ENCODE peak calls at places on chromosomes 7 and 10, in five cellular contexts. Q, Y, F, C and X are unnamed samples.

GRCh38 chr10:72257051-72257892 is 16.5 kb upstream of the DDIT4 start:
- DNase-seq in Q (no peak), Y (peak), F (no peak), C (no peak), X (no peak)

GRCh38 chr10:66925896-66926719 is at the start of gene LRRTM3:
- DNase-seq in Q (peak), Y (peak), F (peak), C (no peak), X (no peak)

GRCh38 chr10:72020914-72021754 is 56.9 kb downstream of the CHST3 start:
- DNase-seq in Q (no peak), Y (no peak), F (no peak), C (no peak), X (no peak)

GRCh38 chr7:97118306-97118917 is 914 bp downstream of the SDHAF3 start:
- DNase-seq in Q (no peak), Y (no peak), F (no peak), C (no peak), X (no peak)

GRCh38 chr10:6504296-6504695 is 75.8 kb downstream of the PRKCQ start:
- DNase-seq in Q (no peak), Y (no peak), F (no peak), C (no peak), X (no peak)

GRCh38 chr7:3559178-3559765 is 258.2 kb downstream of the SDK1 start:
- DNase-seq in Q (no peak), Y (no peak), F (no peak), C (no peak), X (no peak)

GRCh38 chr10:24360286-24361127 is 151.6 kb downstream of the KIAA1217 start:
- DNase-seq in Q (peak), Y (no peak), F (peak), C (peak), X (no peak)

GRCh38 chr10:76432274-76433012 is 1001.0 kb downstream of the LRMDA start:
- DNase-seq in Q (no peak), Y (peak), F (no peak), C (no peak), X (peak)

GRCh38 chr10:123857616-123858015 is 34.0 kb downstream of the CPXM2 start:
- DNase-seq in Q (no peak), Y (no peak), F (no peak), C (no peak), X (no peak)

GRCh38 chr7:131654668-131655326 is 98.4 kb upstream of the PODXL start:
- DNase-seq in Q (peak), Y (peak), F (peak), C (peak), X (peak)

GRCh38 chr7:111486472-111487142 is 75.7 kb downstream of the IMMP2L start:
- DNase-seq in Q (no peak), Y (no peak), F (no peak), C (no peak), X (no peak)

GRCh38 chr7:39613577-39613976 is 9.8 kb upstream of the RALA start:
- DNase-seq in Q (no peak), Y (no peak), F (no peak), C (no peak), X (no peak)

GRCh38 chr10:123967626-123968243 is 76.1 kb upstream of the CPXM2 start:
- DNase-seq in Q (peak), Y (peak), F (peak), C (peak), X (no peak)

GRCh38 chr7:28626629-28627262 is 214.4 kb downstream of the CREB5 start:
- DNase-seq in Q (no peak), Y (no peak), F (no peak), C (no peak), X (no peak)

GRCh38 chr10:119776536-119776935 is 50.7 kb downstream of the INPP5F start:
- DNase-seq in Q (no peak), Y (no peak), F (no peak), C (no peak), X (no peak)

GRCh38 chr7:105439174-105439893 is 50.6 kb upstream of the SRPK2 start:
- DNase-seq in Q (no peak), Y (no peak), F (no peak), C (no peak), X (no peak)

GRCh38 chr7:44244282-44244681 is 43.5 kb downstream of the YKT6 start:
- DNase-seq in Q (no peak), Y (no peak), F (no peak), C (no peak), X (no peak)

GRCh38 chr10:484441-484924 is 205.0 kb downstream of the DIP2C start:
- DNase-seq in Q (no peak), Y (no peak), F (no peak), C (no peak), X (peak)

GRCh38 chr7:155759740-155760430 is 52.4 kb downstream of the SHH start:
- DNase-seq in Q (no peak), Y (no peak), F (no peak), C (no peak), X (no peak)

GRCh38 chr7:47610506-47611044 is 28.7 kb upstream of the TNS3 start:
- DNase-seq in Q (no peak), Y (no peak), F (no peak), C (no peak), X (no peak)

GRCh38 chr7:21412291-21412896 is 15.5 kb upstream of the SP4 start:
- DNase-seq in Q (no peak), Y (no peak), F (no peak), C (no peak), X (no peak)

GRCh38 chr7:94394399-94395140 is at the start of gene COL1A2:
- DNase-seq in Q (no peak), Y (peak), F (peak), C (peak), X (peak)

GRCh38 chr7:139457153-139457946 is 26.1 kb downstream of the KLRG2 start:
- DNase-seq in Q (no peak), Y (no peak), F (no peak), C (no peak), X (no peak)

GRCh38 chr10:112811741-112812551 is 138.1 kb upstream of the TCF7L2 start:
- DNase-seq in Q (no peak), Y (no peak), F (no peak), C (peak), X (peak)
- TF ChIP-seq CTCF in Q (no peak), Y (no peak), F (peak), C (no peak), X (no peak)

DNA sequence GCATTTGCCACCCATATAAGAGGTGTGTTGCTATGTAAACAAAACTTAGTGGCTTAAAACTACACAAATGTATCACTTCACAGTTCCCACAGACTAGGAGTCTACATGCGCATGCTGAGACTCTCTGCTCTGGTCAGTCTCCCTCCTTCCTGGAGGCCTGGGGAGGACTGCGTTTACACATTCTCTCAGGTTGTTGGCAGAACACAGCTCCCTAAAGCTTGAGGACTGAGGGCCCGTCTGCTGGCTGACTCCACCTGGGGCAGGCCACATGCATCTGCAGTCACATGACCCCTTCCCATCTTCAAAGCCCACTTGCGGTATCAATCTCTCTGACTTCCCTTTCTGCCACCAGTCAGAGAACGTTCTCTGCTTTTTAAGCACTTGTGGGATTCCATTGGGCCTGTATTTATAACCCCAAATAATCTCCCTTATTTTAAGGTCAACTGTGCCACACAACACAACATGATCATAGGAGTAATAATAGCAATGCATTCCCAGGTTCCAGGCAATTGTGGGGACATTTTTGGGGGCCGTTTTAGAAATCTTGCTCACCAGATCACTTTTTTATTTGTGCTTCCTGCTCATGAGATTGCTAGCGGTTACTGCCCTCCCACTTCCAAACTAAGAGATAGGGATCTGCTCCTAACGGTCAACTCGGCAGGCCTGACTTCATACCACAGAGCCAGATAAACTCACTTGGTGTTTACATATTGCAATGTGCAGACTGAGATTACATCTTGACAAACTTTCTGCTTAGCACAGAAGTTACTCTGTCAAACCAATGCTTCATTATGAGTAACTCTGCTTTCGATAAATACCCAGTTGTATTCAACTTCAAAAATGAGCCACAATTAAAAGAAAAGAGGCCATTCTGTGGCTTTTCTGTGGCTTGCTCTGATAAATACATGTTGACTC is 96.3 kb downstream of the ALOX5 start:
- DNase-seq in Q (no peak), Y (no peak), F (no peak), C (no peak), X (no peak)
- H3K27ac ChIP-seq in Q (peak), Y (no peak), F (peak), C (peak), X (no peak)

DNA sequence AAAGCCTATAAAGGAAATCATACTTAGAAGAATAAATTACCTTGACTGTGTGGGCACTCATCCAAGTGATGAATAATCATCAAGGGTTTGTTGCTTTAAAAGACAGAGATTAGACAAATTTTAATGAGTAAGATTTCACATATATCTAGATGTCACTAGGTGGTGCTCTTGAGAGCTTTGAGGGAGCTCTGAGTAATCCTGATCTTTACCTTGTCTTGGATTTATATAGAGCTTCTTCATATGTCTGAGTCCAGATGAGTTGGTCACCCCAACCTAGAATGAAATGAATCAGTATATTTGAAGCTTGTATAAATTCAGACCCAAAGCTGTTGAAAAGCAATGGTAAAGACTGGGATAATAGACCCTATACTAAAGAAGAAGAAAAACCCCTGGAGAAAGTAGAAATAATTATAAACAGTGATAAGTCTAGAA is 3.7 kb downstream of the AGR2 start:
- DNase-seq in Q (no peak), Y (no peak), F (no peak), C (no peak), X (no peak)
- TF ChIP-seq CTCF in Q (peak), Y (peak), F (peak), C (peak), X (no peak)

GRCh38 chr7:142385528-142386340 is 127.9 kb upstream of the PRSS58 start:
- DNase-seq in Q (no peak), Y (no peak), F (no peak), C (no peak), X (no peak)
- H3K27ac ChIP-seq in Q (peak), Y (no peak), F (no peak), C (no peak), X (no peak)

DNA sequence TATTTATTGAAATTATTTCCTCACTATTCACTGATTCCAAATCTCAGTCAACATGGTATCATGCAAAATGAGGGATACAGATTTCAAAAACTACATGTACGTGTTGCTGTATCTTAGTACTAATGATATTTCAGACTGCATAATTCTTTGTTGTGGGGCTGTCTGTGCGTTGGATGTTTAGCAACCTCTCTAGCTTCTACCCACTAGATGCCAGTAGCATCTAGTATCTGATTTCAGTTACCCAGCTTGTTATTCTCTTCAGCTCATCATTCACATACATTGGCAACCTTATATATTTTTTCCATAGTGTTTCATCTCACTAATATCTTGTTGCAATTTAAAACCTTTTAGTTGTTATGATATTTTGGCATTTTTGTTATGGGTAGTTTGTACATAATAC is 22.5 kb upstream of the WASL start:
- DNase-seq in Q (no peak), Y (no peak), F (no peak), C (no peak), X (no peak)
- TF ChIP-seq CTCF in Q (no peak), Y (no peak), F (no peak), C (no peak), X (no peak)

GRCh38 chr10:12409171-12409570 is 59.8 kb downstream of the CAMK1D start:
- DNase-seq in Q (no peak), Y (no peak), F (no peak), C (no peak), X (peak)

GRCh38 chr10:12403119-12403518 is 53.8 kb downstream of the CAMK1D start:
- DNase-seq in Q (no peak), Y (no peak), F (no peak), C (no peak), X (no peak)

GRCh38 chr10:12408472-12408871 is 59.1 kb downstream of the CAMK1D start:
- DNase-seq in Q (no peak), Y (no peak), F (no peak), C (no peak), X (peak)

GRCh38 chr10:12406764-12407400 is 57.5 kb downstream of the CAMK1D start:
- DNase-seq in Q (no peak), Y (no peak), F (no peak), C (no peak), X (peak)

GRCh38 chr10:12405342-12406320 is 56.3 kb downstream of the CAMK1D start:
- DNase-seq in Q (no peak), Y (no peak), F (no peak), C (no peak), X (peak)
- H3K27ac ChIP-seq in Q (no peak), Y (no peak), F (no peak), C (no peak), X (no peak)

GRCh38 chr7:7180725-7181428 is 1.5 kb upstream of the C1GALT1 start:
- DNase-seq in Q (no peak), Y (no peak), F (no peak), C (no peak), X (no peak)

GRCh38 chr7:7182156-7183060 is at the start of gene C1GALT1:
- DNase-seq in Q (peak), Y (peak), F (peak), C (peak), X (peak)

GRCh38 chr7:7183061-7183832 is 903 bp downstream of the C1GALT1 start:
- DNase-seq in Q (peak), Y (peak), F (peak), C (peak), X (no peak)

GRCh38 chr7:7183833-7184463 is 1.6 kb downstream of the C1GALT1 start:
- DNase-seq in Q (no peak), Y (no peak), F (no peak), C (no peak), X (no peak)

GRCh38 chr7:7181519-7182155 is 707 bp upstream of the C1GALT1 start:
- DNase-seq in Q (no peak), Y (peak), F (peak), C (peak), X (no peak)
- TF ChIP-seq CTCF in Q (no peak), Y (no peak), F (peak), C (no peak), X (no peak)

DNA sequence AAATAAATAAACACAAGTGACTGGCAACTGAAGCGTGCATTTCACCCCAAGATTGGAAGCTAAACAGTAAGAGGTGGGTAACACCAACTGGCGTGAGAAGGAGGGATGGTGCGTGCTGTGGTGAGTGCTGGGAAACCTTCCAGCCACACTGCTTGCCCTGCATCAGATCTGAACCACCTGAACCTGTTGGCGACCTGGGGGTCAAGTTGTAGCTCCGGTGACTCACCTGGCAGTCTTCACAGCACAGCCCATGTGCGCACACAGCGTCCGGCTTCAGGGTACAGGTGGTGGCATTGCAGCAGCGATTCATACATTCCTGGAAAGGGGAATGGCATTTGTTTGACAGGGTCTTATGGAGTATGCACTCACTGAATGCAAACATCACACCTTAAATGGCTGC is 170.1 kb downstream of the FANK1 start:
- DNase-seq in Q (no peak), Y (no peak), F (no peak), C (no peak), X (no peak)
- H3K27ac ChIP-seq in Q (no peak), Y (no peak), F (no peak), C (no peak), X (no peak)